ENCODE peak calls at places on chromosomes 4 and X, in four cellular contexts. V, G, R and Z are unnamed samples.

GRCh38 chr4:143559757-143560147 is 46.2 kb downstream of the SMARCA5 start:
- DNase-seq in V (no peak), G (no peak), R (no peak), Z (no peak)

GRCh38 chrX:48558270-48558669 is 16.0 kb upstream of the RBM3 start:
- DNase-seq in V (no peak), G (no peak), R (no peak), Z (peak; percentile 1)

GRCh38 chr4:178577933-178578332 is 1135.7 kb upstream of the AGA start:
- DNase-seq in V (peak; percentile 1), G (no peak), R (no peak), Z (peak; percentile 7)

GRCh38 chr4:147060171-147060931 is 114.7 kb upstream of the TTC29 start:
- DNase-seq in V (no peak), G (no peak), R (no peak), Z (no peak)

GRCh38 chrX:134849390-134849789 is 141.4 kb upstream of the SMIM10 start:
- DNase-seq in V (no peak), G (no peak), R (no peak), Z (no peak)

GRCh38 chr4:52588771-52589591 is 70.1 kb downstream of the USP46 start:
- DNase-seq in V (no peak), G (no peak), R (no peak), Z (no peak)

GRCh38 chrX:54067741-54068140 is 23.5 kb upstream of the PHF8 start:
- DNase-seq in V (no peak), G (no peak), R (no peak), Z (no peak)

GRCh38 chr4:158912390-158913175 is 143.8 kb downstream of the FNIP2 start:
- DNase-seq in V (no peak), G (no peak), R (no peak), Z (no peak)

GRCh38 chr4:4880492-4880891 is 21.0 kb downstream of the MSX1 start:
- DNase-seq in V (no peak), G (peak; percentile 33), R (no peak), Z (no peak)

GRCh38 chrX:44092778-44093177 is 119.6 kb upstream of the NDP start:
- DNase-seq in V (peak; percentile 15), G (no peak), R (no peak), Z (no peak)

GRCh38 chr4:41176357-41176756 is 38.0 kb downstream of the APBB2 start:
- DNase-seq in V (peak; percentile 23), G (no peak), R (no peak), Z (no peak)

GRCh38 chr4:76504613-76505465 is 69.8 kb downstream of the SHROOM3 start:
- DNase-seq in V (peak; percentile 36), G (peak; percentile 16), R (no peak), Z (peak; percentile 37)

GRCh38 chr4:140095694-140096482 is 58.1 kb downstream of the MAML3 start:
- DNase-seq in V (no peak), G (no peak), R (no peak), Z (no peak)

GRCh38 chr4:183507928-183508327 is 3.1 kb downstream of the ING2 start:
- DNase-seq in V (peak; percentile 59), G (peak; percentile 21), R (no peak), Z (no peak)
- TF ChIP-seq SP1 in V (no peak), G (no peak), R (no peak), Z (no peak)

DNA sequence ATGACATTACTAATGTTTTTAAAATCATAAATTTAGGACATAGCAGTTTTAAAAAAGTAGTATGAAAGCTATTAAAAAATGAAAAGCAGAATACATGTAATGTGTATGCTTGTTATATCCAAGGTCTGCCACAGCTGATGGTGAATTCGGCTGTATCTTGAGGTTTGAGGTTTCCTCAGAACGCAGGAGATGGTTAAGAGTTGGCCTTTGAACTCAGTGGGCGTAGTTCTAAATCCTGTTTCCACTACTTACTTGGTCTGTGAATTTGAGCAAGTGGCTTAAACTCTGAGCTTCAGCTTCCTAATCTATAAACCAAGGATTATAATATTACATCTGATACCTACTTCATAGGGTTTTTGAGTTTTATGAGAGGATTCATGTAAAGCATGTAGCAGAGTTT is 125.2 kb downstream of the STIM2 start:
- DNase-seq in V (no peak), G (no peak), R (peak; percentile 44), Z (no peak)
- TF ChIP-seq FOXK2 in V (no peak), G (no peak), R (no peak), Z (no peak)

DNA sequence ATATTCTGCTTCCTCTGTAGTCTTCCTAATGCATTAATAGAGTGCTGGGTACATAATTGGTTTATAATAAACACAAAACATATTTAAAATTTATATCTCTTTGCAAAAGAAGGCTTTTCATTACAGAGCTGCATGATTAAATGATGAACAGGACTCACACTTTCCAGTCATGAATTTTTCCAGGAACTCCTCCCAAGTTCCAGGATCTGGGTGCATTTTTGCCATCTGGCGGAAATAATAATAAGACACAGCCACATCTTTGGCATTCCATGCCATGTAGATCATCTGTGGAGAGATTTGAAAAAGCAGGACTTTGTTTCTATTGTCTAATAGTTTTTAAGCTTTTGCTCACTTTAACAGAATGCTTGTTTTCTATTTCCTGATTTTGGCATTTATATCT is 40.2 kb upstream of the SULT1B1 start:
- DNase-seq in V (no peak), G (no peak), R (no peak), Z (no peak)
- TF ChIP-seq SP1 in V (no peak), G (no peak), R (no peak), Z (no peak)

GRCh38 chr4:104451573-104451972 is 43.1 kb downstream of the CXXC4 start:
- DNase-seq in V (no peak), G (no peak), R (no peak), Z (peak; percentile 6)
- TF ChIP-seq FOXK2 in V (no peak), G (no peak), R (no peak), Z (no peak)

GRCh38 chrX:21766101-21766500 is 8.2 kb upstream of the SMPX start:
- DNase-seq in V (no peak), G (no peak), R (no peak), Z (no peak)

GRCh38 chrX:21770631-21771321 is 12.9 kb upstream of the SMPX start:
- DNase-seq in V (peak; percentile 58), G (no peak), R (no peak), Z (no peak)
- TF ChIP-seq SP1 in V (no peak), G (no peak), R (no peak), Z (no peak)

GRCh38 chr4:110164856-110165255 is 33.6 kb downstream of the ELOVL6 start:
- DNase-seq in V (no peak), G (no peak), R (no peak), Z (no peak)
- TF ChIP-seq FOXK2 in V (no peak), G (no peak), R (no peak), Z (no peak)

GRCh38 chrX:79176028-79176427 is 31.5 kb downstream of the GPR174 start:
- DNase-seq in V (no peak), G (no peak), R (no peak), Z (no peak)
- TF ChIP-seq SP1 in V (no peak), G (no peak), R (no peak), Z (no peak)

GRCh38 chr4:34486964-34487363 is 1757.3 kb downstream of the ARAP2 start:
- DNase-seq in V (no peak), G (no peak), R (no peak), Z (no peak)
- TF ChIP-seq FOXK2 in V (no peak), G (no peak), R (no peak), Z (no peak)